ENCODE peak calls at places on chromosomes 11 and 22, in seven cellular contexts. T is heart right ventricle, A is H9, H is cardiac muscle cell, X is right atrium auricular region, V is fibroblast of villous mesenchyme, I is thoracic aorta. Q is an unnamed sample.

GRCh38 chr11:18700872-18701271 is 2.3 kb downstream of the TMEM86A start:
- DNase-seq in H (no peak), A (no peak), I (no peak), X (no peak), T (no peak), V (no peak), Q (no peak)

GRCh38 chr11:68832476-68833176 is 9.1 kb downstream of the CPT1A start:
- DNase-seq in H (no peak), A (no peak), T (no peak), I (no peak), X (no peak), V (peak), Q (no peak)

GRCh38 chr11:125429174-125429707 is 66.8 kb downstream of the FEZ1 start:
- DNase-seq in T (peak), A (peak), I (no peak), V (peak), H (peak), X (no peak), Q (peak)

GRCh38 chr11:15629690-15630321 is 515.1 kb downstream of the INSC start:
- DNase-seq in V (peak), A (peak), I (no peak), X (no peak), H (peak), T (no peak), Q (peak)

GRCh38 chr11:131598305-131598704 is 227.9 kb downstream of the NTM start:
- DNase-seq in A (no peak), H (no peak), I (no peak), V (no peak), T (no peak), X (no peak), Q (no peak)

GRCh38 chr22:37218771-37219411 is 6.6 kb upstream of the SSTR3 start:
- DNase-seq in H (no peak), X (no peak), T (no peak), V (no peak), A (no peak), I (no peak), Q (no peak)

GRCh38 chr11:118194835-118195627 is 18.6 kb upstream of the SCN2B start:
- DNase-seq in V (peak), X (peak), H (peak), T (peak), I (peak), A (no peak), Q (peak)

GRCh38 chr11:6568191-6568918 is 35.1 kb downstream of the RRP8 start:
- DNase-seq in X (no peak), I (no peak), T (peak), A (peak), V (peak), H (peak), Q (no peak)

GRCh38 chr11:9733212-9733611 is 69.3 kb downstream of the SWAP70 start:
- DNase-seq in A (no peak), V (no peak), I (no peak), H (no peak), X (no peak), T (no peak), Q (no peak)

GRCh38 chr11:20097319-20098221 is 62.7 kb downstream of the DBX1 start:
- DNase-seq in I (no peak), T (no peak), V (peak), X (no peak), H (no peak), A (no peak), Q (no peak)

GRCh38 chr22:20624161-20624616 is 116.8 kb downstream of the MED15 start:
- DNase-seq in V (no peak), X (no peak), T (no peak), H (no peak), A (no peak), I (no peak), Q (no peak)

GRCh38 chr11:114307524-114308203 is 11.5 kb downstream of the NNMT start:
- DNase-seq in A (no peak), V (peak), X (peak), T (peak), I (no peak), H (no peak), Q (peak)

GRCh38 chr11:47566166-47566546 is 757 bp downstream of the PTPMT1 start:
- DNase-seq in H (no peak), X (no peak), V (no peak), A (peak), T (no peak), I (no peak), Q (no peak)

DNA sequence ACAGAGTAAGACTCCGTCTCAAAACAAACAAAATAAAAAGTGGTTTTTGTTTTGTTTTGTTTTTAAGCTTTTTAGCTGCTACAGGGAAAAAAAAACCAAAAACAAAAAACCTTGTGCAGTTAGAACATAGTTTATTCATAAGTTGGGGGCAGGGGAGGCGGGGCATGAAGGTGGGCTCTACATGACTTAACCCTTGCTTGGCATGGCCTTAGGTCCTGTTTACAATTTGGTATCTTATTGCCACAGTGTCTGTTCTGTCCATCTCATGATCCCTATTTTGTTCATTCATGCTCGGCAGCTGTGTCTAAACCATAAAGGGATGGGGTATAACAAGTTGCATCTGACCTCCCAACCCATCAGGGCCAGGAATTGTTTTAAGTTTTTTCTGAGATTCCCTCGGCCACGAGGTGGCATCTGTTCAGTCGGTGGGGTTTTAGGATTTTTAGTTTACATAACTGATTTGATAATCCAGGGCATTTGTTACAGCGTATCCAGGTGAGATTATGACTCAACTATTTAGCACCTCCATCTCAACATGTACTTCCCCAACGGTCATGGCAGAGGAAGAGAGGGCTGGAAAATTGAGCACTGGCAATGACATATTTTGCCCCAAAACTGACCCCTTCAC is 6.9 kb downstream of the AP5B1 start:
- DNase-seq in X (peak), V (peak), A (no peak), I (no peak), T (no peak), H (no peak), Q (no peak)
- TF ChIP-seq CTCF in X (no peak), V (no peak), A (peak), I (no peak), T (no peak), H (peak), Q (no peak)

GRCh38 chr11:101759771-101760450 is 154.9 kb upstream of the CEP126 start:
- DNase-seq in V (peak), X (no peak), A (no peak), T (no peak), H (peak), I (no peak), Q (no peak)
- TF ChIP-seq CTCF in V (peak), X (no peak), A (no peak), T (no peak), H (peak), I (no peak), Q (no peak)

DNA sequence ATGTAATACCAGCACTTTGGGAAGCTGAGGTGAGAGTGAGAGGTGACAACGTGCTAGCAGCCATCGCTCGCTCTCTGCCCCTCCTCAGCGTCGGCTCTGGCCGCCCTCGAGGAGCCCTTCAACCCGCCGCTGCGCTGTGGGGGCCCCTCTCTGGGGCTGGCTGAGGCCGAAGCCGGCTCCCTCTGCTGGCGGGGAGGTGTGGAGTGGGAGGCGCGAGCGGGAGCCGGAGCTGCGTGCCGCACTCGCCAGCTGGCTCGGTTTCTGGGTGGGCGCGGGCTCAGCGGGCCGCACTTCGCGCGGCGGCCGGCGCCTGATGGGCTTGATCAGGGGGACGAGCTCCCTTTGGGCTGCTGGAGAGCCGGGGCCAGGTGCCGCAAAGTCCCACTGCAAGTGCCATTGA is 98.9 kb upstream of the UBASH3B start:
- DNase-seq in V (no peak), H (peak), A (peak), T (no peak), I (no peak), X (no peak), Q (no peak)
- TF ChIP-seq CTCF in V (peak), H (peak), A (peak), T (no peak), I (no peak), X (peak), Q (no peak)

GRCh38 chr11:61694971-61695706 is 14.9 kb downstream of the DAGLA start:
- DNase-seq in T (peak), A (peak), X (peak), H (peak), I (no peak), V (no peak), Q (peak)
- TF ChIP-seq CTCF in T (no peak), A (peak), X (no peak), H (peak), I (no peak), V (no peak), Q (no peak)

Q was measured in Calu3.